ENCODE peak calls at places on chromosome 14, in four cellular contexts. G, B, H and Y are unnamed samples.

GRCh38 chr14:69713127-69713800 is 53.7 kb upstream of the SRSF5 start:
- DNase-seq in H (no peak), G (no peak), B (no peak), Y (no peak)

GRCh38 chr14:68942281-68943035 is 36.6 kb downstream of the ACTN1 start:
- DNase-seq in B (no peak), H (no peak), G (no peak), Y (no peak)

GRCh38 chr14:105531088-105531957 is 4.9 kb downstream of the TMEM121 start:
- DNase-seq in G (no peak), B (no peak), H (no peak), Y (no peak)

GRCh38 chr14:99862111-99862510 is 68.9 kb downstream of the EML1 start:
- DNase-seq in B (no peak), H (no peak), G (no peak), Y (no peak)

GRCh38 chr14:58298880-58299664 is 717 bp downstream of the ARID4A start:
- DNase-seq in H (peak), B (peak), G (peak), Y (peak)

GRCh38 chr14:65301862-65302539 is 110.5 kb upstream of the FUT8 start:
- DNase-seq in H (no peak), B (no peak), G (no peak), Y (no peak)

GRCh38 chr14:20607617-20608016 is 16.4 kb upstream of the RNASE12 start:
- DNase-seq in H (no peak), G (no peak), B (no peak), Y (no peak)

GRCh38 chr14:105019861-105020814 is 745 bp downstream of the CDCA4 start:
- DNase-seq in G (peak), H (peak), B (peak), Y (peak)

GRCh38 chr14:74239848-74240793 is 872 bp downstream of the VSX2 start:
- DNase-seq in G (no peak), H (no peak), B (no peak), Y (no peak)

GRCh38 chr14:68285421-68286179 is 466.0 kb downstream of the RAD51B start:
- DNase-seq in B (peak), H (peak), G (no peak), Y (peak)

GRCh38 chr14:102066041-102066451 is 20.8 kb downstream of the HSP90AA1 start:
- DNase-seq in H (no peak), G (no peak), B (no peak), Y (no peak)

GRCh38 chr14:69850086-69850735 is 29.0 kb upstream of the SMOC1 start:
- DNase-seq in H (no peak), G (no peak), B (no peak), Y (no peak)

GRCh38 chr14:60965402-60965801 is 15.5 kb downstream of the TRMT5 start:
- DNase-seq in G (no peak), B (no peak), H (no peak), Y (no peak)

GRCh38 chr14:37201724-37202123 is 4.0 kb downstream of the MIPOL1 start:
- DNase-seq in G (no peak), H (no peak), B (no peak), Y (no peak)